ENCODE peak calls at places on chromosomes 12 and 14, in ten cellular contexts. F is GM23248, B is astrocyte, J is IMR-90, S is HCT116, C is neuronal stem cell, I is neural progenitor cell, Y is H1, H is GM12878, K is MM.1S. G is an unnamed sample.
A peak's percentile ranks its signal among the peaks of the same experiment; 100 is the strongest.

GRCh38 chr12:109621271-109621671 is 47.7 kb downstream of the MVK start:
- DNase-seq in F (peak; percentile 60), B (no peak), J (no peak), S (no peak), C (no peak), I (no peak), Y (no peak), H (no peak), K (no peak), G (no peak)

GRCh38 chr12:66438601-66439000 is 136.3 kb downstream of the HELB start:
- DNase-seq in F (peak; percentile 15), B (peak; percentile 21), J (peak; percentile 18), S (no peak), C (no peak), I (no peak), Y (no peak), H (no peak), K (no peak), G (no peak)

GRCh38 chr14:105927094-105927475 is 400.7 kb downstream of the TMEM121 start:
- DNase-seq in F (no peak), B (no peak), J (no peak), S (no peak), C (no peak), I (no peak), Y (no peak), H (no peak), K (no peak), G (no peak)

GRCh38 chr12:113103756-113104450 is 31.7 kb downstream of the RASAL1 start:
- DNase-seq in F (no peak), B (no peak), J (no peak), S (no peak), C (no peak), I (peak; percentile 76), Y (peak; percentile 89), H (no peak), K (no peak), G (peak; percentile 62)

GRCh38 chr12:49541911-49542505 is 3.2 kb downstream of the KCNH3 start:
- DNase-seq in F (no peak), B (no peak), J (no peak), S (no peak), C (no peak), I (no peak), Y (no peak), H (no peak), K (no peak), G (peak; percentile 15)

GRCh38 chr12:32365473-32366064 is 33.8 kb upstream of the FGD4 start:
- DNase-seq in F (peak; percentile 78), B (peak; percentile 74), J (peak; percentile 82), S (peak; percentile 58), C (peak; percentile 70), I (peak; percentile 76), Y (no peak), H (peak; percentile 8), K (peak; percentile 72), G (peak; percentile 74)

GRCh38 chr14:32709072-32709471 is 229.6 kb upstream of the NPAS3 start:
- DNase-seq in F (peak; percentile 90), B (peak; percentile 95), J (peak; percentile 77), S (no peak), C (no peak), I (no peak), Y (no peak), H (no peak), K (no peak), G (no peak)

GRCh38 chr14:41830679-41831078 is 224.0 kb downstream of the LRFN5 start:
- DNase-seq in F (peak; percentile 68), B (peak; percentile 18), J (peak; percentile 86), S (no peak), C (no peak), I (no peak), Y (no peak), H (no peak), K (no peak), G (no peak)

GRCh38 chr12:93127582-93128331 is 198.7 kb upstream of the EEA1 start:
- DNase-seq in F (peak; percentile 24), B (peak; percentile 70), J (peak; percentile 92), S (no peak), C (no peak), I (peak; percentile 9), Y (peak; percentile 49), H (no peak), K (no peak), G (no peak)

GRCh38 chr12:124727244-124727673 is 136.4 kb downstream of the SCARB1 start:
- DNase-seq in F (peak; percentile 93), B (peak; percentile 56), J (no peak), S (peak; percentile 83), C (no peak), I (no peak), Y (no peak), H (no peak), K (peak; percentile 7), G (no peak)

GRCh38 chr14:90456551-90456950 is 59.7 kb downstream of the CALM1 start:
- DNase-seq in F (no peak), B (no peak), J (no peak), S (no peak), C (no peak), I (no peak), Y (no peak), H (no peak), K (no peak), G (no peak)

GRCh38 chr12:76790564-76791552 is 26.9 kb downstream of the ZDHHC17 start:
- DNase-seq in F (peak; percentile 46), B (no peak), J (peak; percentile 37), S (peak; percentile 6), C (no peak), I (peak; percentile 46), Y (no peak), H (no peak), K (peak; percentile 48), G (peak; percentile 58)

GRCh38 chr12:54970741-54971140 is 13.8 kb downstream of the TESPA1 start:
- DNase-seq in F (peak; percentile 16), B (no peak), J (no peak), S (no peak), C (no peak), I (no peak), Y (no peak), H (no peak), K (no peak), G (no peak)

GRCh38 chr12:54967461-54967860 is 17.1 kb downstream of the TESPA1 start:
- DNase-seq in F (no peak), B (no peak), J (no peak), S (no peak), C (no peak), I (no peak), Y (no peak), H (no peak), K (peak; percentile 19), G (no peak)

DNA sequence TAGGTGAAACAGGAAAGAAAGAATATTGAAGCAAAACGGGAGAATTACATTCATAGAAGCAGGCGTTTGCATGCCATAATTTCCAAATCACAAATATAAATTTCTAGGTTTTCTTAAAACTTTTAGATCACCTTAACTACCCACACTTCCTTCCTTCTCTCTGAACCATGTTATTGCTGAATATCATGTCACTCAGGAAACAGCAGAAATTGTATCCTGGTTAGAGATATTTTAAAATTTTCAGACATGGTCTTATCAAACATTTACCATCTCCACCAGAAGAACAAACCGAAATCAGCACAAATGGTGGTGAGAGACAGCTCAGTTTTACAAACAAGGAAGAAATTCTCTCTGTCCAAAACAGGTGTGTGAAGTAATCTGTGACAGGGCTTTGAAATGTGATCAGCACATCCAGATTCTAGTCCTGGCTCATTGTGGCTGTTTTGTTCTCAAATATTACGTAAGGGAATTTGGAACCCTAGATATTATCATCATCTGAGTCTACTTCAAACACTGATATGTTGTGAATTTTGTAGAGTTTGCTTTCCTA is 16.3 kb downstream of the TESPA1 start:
- DNase-seq in F (no peak), B (no peak), J (no peak), S (no peak), C (no peak), I (no peak), Y (no peak), H (no peak), K (no peak), G (no peak)
- H2AFZ ChIP-seq in F (no peak overlapping the region), B (no peak overlapping the region), J (no peak overlapping the region), S (no peak overlapping the region), C (no peak overlapping the region), I (no peak overlapping the region), Y (no peak overlapping the region), H (no peak overlapping the region), K (no peak overlapping the region), G (no peak overlapping the region)

GRCh38 chr12:55828357-55828756 is 1.0 kb downstream of the DNAJC14 start:
- DNase-seq in F (no peak), B (no peak), J (no peak), S (no peak), C (no peak), I (no peak), Y (no peak), H (no peak), K (no peak), G (no peak)
- H3K4me1 ChIP-seq in F (peaks cover 25% of the 10 kb centered on the region), B (peaks cover 22% of the 10 kb centered on the region), J (peaks cover 14% of the 10 kb centered on the region), S (peaks cover 29% of the 10 kb centered on the region), C (peaks cover 7% of the 10 kb centered on the region), I (peaks cover 25% of the 10 kb centered on the region), Y (peaks cover 4% of the 10 kb centered on the region), H (peaks cover 21% of the 10 kb centered on the region), K (peaks cover 18% of the 10 kb centered on the region), G (peaks cover 48% of the 10 kb centered on the region)

DNA sequence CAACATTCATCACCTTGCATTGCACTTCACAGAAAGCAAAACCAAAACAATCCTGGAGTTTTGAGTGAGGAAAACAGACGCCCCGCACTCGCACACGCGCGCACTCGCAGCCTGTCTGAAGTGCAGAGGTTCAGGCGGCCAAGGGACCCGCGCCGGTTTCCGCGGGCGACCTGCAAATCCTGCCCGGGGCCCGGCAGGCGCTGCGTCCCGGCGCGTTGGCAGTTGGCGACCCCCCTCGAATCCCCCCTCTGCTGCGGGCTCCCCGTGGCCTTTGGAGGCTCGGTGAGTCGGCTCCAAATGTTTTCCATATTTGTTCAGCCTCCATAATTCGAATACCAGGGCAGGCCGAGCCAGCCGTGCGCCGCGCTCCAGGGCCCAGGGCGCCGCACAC is at the start of gene SSPN:
- DNase-seq in F (peak; percentile 64), B (peak; percentile 68), J (peak; percentile 61), S (no peak), C (peak; percentile 12), I (peak; percentile 62), Y (peak; percentile 63), H (no peak), K (peak; percentile 39), G (no peak)
- H3K4me3 ChIP-seq in F (peak within 1 kb of the TSS; percentile 70), B (peak within 1 kb of the TSS; percentile 74), J (peak within 1 kb of the TSS; percentile 51), S (no peak within 1 kb of the TSS), C (peak within 1 kb of the TSS; percentile 94), I (peak within 1 kb of the TSS; percentile 64), Y (peak within 1 kb of the TSS; percentile 65), H (peak within 1 kb of the TSS; percentile 52), K (peak within 1 kb of the TSS; percentile 58), G (no peak within 1 kb of the TSS)

DNA sequence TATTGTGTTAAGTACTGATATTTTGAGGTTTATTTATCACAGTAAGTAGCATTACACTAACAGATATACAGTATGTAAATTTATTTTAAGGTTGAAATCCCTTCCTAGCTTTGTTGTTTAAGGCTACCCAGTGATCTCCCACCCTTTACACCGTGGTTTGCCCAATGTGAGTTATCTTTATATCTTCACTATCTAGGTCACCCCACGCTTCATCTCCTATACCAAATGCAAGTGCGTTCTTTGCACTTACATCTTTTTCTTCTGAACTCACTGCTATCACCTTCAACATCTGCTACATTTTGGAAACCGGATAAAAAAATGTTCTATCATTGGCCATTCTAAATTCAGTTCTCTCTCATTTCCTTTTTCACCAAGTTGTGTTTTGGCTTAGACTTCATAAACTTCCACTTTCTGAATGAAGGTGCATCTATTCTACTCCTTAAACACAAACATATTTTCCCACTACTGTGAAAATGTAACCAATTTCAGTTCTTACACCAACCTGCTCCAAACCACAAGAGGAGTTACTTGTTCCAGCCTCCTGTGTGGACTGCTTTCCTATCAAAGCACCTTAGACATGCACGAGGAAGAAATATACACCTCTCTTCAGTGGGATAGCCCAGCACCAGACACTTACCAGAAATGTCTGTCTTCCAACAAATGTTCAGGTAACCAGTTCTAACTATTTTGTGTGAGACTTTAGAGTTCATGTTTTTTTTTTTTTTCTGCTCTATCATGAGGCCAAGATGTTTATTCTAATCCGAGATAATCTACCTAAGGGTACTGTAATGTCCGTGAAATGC is 21.8 kb downstream of the CLEC9A start:
- DNase-seq in F (no peak), B (no peak), J (no peak), S (no peak), C (no peak), I (no peak), Y (no peak), H (peak; percentile 26), K (peak; percentile 40), G (no peak)
- H2AFZ ChIP-seq in F (no peak overlapping the region), B (no peak overlapping the region), J (no peak overlapping the region), S (no peak overlapping the region), C (no peak overlapping the region), I (no peak overlapping the region), Y (no peak overlapping the region), H (no peak overlapping the region), K (peak overlapping the region; percentile 18), G (no peak overlapping the region)